ENCODE peak calls at places on chromosomes 5 and 9, in five cellular contexts. O is breast epithelium; L is mesendoderm; I is CD4-positive, alpha-beta memory T cell; E is naive thymus-derived CD4-positive, alpha-beta T cell. A is an unnamed sample.
A peak's percentile ranks its signal among the peaks of the same experiment; 100 is the strongest.

GRCh38 chr5:135033026-135033861 is 784 bp downstream of the PITX1 start:
- DNase-seq in E (peak; percentile 45), I (no peak), O (no peak), L (peak; percentile 72), A (no peak)

GRCh38 chr9:112572416-112572815 is 85.8 kb downstream of the KIAA1958 start:
- DNase-seq in I (no peak), L (no peak), O (no peak), E (no peak), A (no peak)

GRCh38 chr5:132664696-132665209 is 6.8 kb downstream of the IL13 start:
- DNase-seq in I (no peak), O (no peak), L (no peak), E (no peak), A (no peak)

GRCh38 chr5:73448072-73448432 is 525 bp downstream of the FOXD1 start:
- DNase-seq in E (peak; percentile 47), I (no peak), L (peak; percentile 26), O (no peak), A (no peak)

GRCh38 chr5:138967806-138968448 is 92.8 kb upstream of the LRRTM2 start:
- DNase-seq in O (no peak), I (no peak), E (no peak), L (no peak), A (no peak)

GRCh38 chr9:130575514-130575913 is 3.9 kb upstream of the FUBP3 start:
- DNase-seq in L (no peak), I (no peak), O (no peak), E (no peak), A (no peak)

GRCh38 chr5:168159425-168159824 is 132.0 kb upstream of the WWC1 start:
- DNase-seq in I (no peak), O (no peak), E (no peak), L (peak; percentile 82), A (peak; percentile 68)

GRCh38 chr5:132224721-132225120 is 2.9 kb downstream of the P4HA2 start:
- DNase-seq in E (no peak), O (no peak), I (no peak), L (no peak), A (no peak)

GRCh38 chr9:114153761-114154596 is 1.4 kb upstream of the COL27A1 start:
- DNase-seq in I (no peak), E (no peak), O (no peak), L (peak; percentile 85), A (peak; percentile 68)

GRCh38 chr5:61991861-61992260 is 314.1 kb upstream of the KIF2A start:
- DNase-seq in O (no peak), E (no peak), I (no peak), L (no peak), A (no peak)

GRCh38 chr5:137361275-137361674 is 137.9 kb downstream of the SPOCK1 start:
- DNase-seq in O (no peak), E (no peak), L (no peak), I (no peak), A (no peak)

GRCh38 chr5:56951131-56951945 is 585 bp downstream of the MIER3 start:
- DNase-seq in I (no peak), O (no peak), E (peak; percentile 53), L (peak; percentile 78), A (peak; percentile 71)

GRCh38 chr5:137563646-137564474 is 64.7 kb upstream of the SPOCK1 start:
- DNase-seq in I (no peak), O (no peak), L (peak; percentile 3), E (no peak), A (peak; percentile 58)

GRCh38 chr9:99825158-99826046 is 3.7 kb downstream of the NR4A3 start:
- DNase-seq in E (no peak), O (no peak), I (no peak), L (no peak), A (no peak)

DNA sequence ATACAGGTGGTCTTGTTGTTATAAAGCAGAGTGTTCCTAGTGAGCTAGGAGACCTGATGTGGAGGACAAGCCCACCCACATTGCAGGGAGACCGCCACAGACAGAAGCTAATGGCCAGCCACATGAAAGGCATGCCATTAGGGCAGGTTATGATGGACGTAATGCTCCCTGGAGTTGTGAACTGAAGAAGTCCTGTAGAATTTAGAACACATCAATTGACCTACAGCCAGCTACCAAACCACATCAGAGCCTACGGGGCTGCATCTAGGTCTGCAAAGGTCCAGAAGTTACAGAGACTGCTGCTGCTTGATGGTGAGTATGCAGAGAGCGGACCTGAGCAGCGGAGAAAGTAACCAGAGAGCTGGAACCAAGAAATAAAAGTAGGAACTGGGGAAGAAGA is 116.6 kb downstream of the LPAR1 start:
- DNase-seq in L (no peak), I (no peak), O (no peak), E (no peak), A (no peak)
- H3K27ac ChIP-seq in L (no peak overlapping the region), I (no peak overlapping the region), O (no peak overlapping the region), E (no peak overlapping the region), A (no peak overlapping the region)

GRCh38 chr5:180088561-180088960 is 17.0 kb upstream of the RNF130 start:
- DNase-seq in I (no peak), O (no peak), L (no peak), E (no peak), A (no peak)

GRCh38 chr5:180093651-180094382 is 22.3 kb upstream of the RNF130 start:
- DNase-seq in E (no peak), I (no peak), L (no peak), O (no peak), A (no peak)

GRCh38 chr5:180090098-180090768 is 18.7 kb upstream of the RNF130 start:
- DNase-seq in L (peak; percentile 97), E (peak; percentile 87), O (peak; percentile 49), I (peak; percentile 69), A (peak; percentile 92)

GRCh38 chr5:180093241-180093640 is 21.7 kb upstream of the RNF130 start:
- DNase-seq in O (no peak), L (no peak), E (no peak), I (no peak), A (no peak)

GRCh38 chr5:180090769-180091546 is 19.4 kb upstream of the RNF130 start:
- DNase-seq in O (peak; percentile 27), E (no peak), I (no peak), L (peak; percentile 93), A (no peak)
- H3K27ac ChIP-seq in O (peak overlapping the region; percentile 74), E (peak overlapping the region; percentile 63), I (no peak overlapping the region), L (no peak overlapping the region), A (no peak overlapping the region)

DNA sequence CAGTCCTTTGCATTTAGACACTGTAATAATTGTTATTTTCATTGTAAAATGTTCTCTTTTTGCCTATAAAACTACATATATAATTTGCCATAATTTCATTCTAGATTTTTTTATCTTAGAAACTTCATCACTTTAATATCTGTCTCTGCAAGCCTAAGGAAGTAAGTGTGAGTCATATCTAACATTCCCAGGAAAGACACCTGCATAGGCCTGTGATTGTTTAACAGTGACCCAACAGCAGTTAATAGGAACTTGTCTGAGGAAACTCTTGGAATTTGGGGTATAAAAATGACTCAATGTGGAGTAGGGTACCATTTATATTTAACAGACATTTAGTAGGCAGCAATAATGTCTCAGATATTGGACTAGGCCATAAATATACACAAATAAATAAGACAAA is 229.2 kb upstream of the FAM174A start:
- DNase-seq in L (no peak), E (no peak), I (no peak), O (no peak), A (no peak)
- H3K27ac ChIP-seq in L (no peak overlapping the region), E (no peak overlapping the region), I (no peak overlapping the region), O (no peak overlapping the region), A (no peak overlapping the region)

DNA sequence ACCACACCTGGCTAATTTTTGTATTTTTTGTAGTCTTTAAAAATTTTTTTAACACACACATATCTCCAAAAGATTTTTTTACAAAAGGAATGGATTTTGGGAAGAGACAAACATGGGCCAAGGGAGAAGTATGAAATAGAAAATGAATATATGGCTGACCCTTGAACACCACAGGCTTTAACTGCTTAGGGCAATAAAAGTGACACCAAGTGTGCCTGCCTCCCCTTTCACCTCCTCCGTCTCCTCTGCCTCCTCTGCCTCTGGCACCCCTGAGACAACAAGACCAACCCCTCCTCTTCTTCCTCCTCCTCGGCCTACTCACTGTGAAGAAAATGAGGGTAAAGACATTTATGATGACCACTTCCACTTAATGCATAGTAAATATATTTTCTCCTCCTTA is 483.9 kb downstream of the KDM4C start:
- DNase-seq in L (no peak), E (no peak), O (no peak), I (no peak), A (no peak)
- H3K27ac ChIP-seq in L (no peak overlapping the region), E (no peak overlapping the region), O (no peak overlapping the region), I (no peak overlapping the region), A (no peak overlapping the region)

DNA sequence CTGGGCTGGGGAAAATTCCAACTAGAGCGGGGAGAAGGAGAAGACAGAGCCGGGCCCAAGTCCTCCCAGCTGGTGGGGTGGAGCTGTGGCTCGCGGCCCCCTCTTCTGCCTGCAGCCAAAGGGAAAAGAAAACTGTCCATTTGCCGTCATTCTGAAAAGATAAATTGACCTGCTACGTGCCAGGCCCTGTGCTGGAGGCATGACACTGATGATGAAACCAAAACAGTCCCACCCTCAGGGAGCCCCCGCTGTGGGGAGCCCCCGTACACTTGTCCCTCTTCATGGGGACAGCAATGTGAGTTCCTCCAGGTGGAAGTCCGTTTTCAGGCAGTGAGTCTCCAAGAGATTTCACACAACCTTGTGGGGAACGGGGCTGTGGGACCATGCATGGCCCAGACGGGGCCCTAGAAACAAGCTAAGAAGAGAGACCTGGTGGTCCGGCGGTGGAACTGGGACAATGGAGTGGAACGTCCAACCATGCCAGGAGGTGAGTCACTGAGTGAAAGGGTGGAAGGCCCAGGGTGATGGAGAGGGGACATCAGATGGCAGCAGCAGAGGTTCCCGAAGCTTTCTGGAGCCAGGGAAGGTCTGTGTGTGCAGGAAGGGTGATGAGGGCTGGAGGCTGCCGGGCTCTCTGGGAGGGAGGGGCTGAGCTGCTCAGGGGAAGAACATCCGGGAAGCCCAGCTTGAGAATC is 114.7 kb upstream of the COL5A1 start:
- DNase-seq in L (no peak), O (no peak), I (no peak), E (no peak), A (no peak)
- H3K27ac ChIP-seq in L (no peak overlapping the region), O (no peak overlapping the region), I (no peak overlapping the region), E (no peak overlapping the region), A (no peak overlapping the region)

GRCh38 chr9:137280478-137281344 is 3.2 kb downstream of the TOR4A start:
- DNase-seq in L (peak; percentile 62), O (no peak), I (no peak), E (peak; percentile 36), A (no peak)

GRCh38 chr9:137279741-137280477 is 2.4 kb downstream of the TOR4A start:
- DNase-seq in I (no peak), E (no peak), O (no peak), L (no peak), A (peak; percentile 19)

GRCh38 chr9:137277329-137278041 is at the start of gene TOR4A:
- DNase-seq in E (peak; percentile 60), I (no peak), L (peak; percentile 94), O (no peak), A (peak; percentile 95)

GRCh38 chr9:137278061-137278912 is 761 bp downstream of the TOR4A start:
- DNase-seq in L (no peak), E (peak; percentile 28), O (no peak), I (no peak), A (peak; percentile 85)

GRCh38 chr9:137278913-137279711 is 1.6 kb downstream of the TOR4A start:
- DNase-seq in L (no peak), O (no peak), E (no peak), I (no peak), A (no peak)
- H3K27ac ChIP-seq in L (no peak overlapping the region), O (no peak overlapping the region), E (no peak overlapping the region), I (no peak overlapping the region), A (no peak overlapping the region)

GRCh38 chr9:94934816-94935328 is 208.4 kb downstream of the AOPEP start:
- DNase-seq in E (no peak), O (no peak), I (no peak), L (no peak), A (no peak)
- H3K27ac ChIP-seq in E (no peak overlapping the region), O (no peak overlapping the region), I (no peak overlapping the region), L (no peak overlapping the region), A (no peak overlapping the region)

A was measured in right cardiac atrium.